ENCODE peak calls at places on chromosomes 2 and 18, in seven cellular contexts. M is A549, F is heart left ventricle, Y is Panc1, R is sigmoid colon, G is cardiac muscle cell, E is right lobe of liver. W is an unnamed sample. For H3K9me3, the result is how much of the 10 kb centered on the place peaks cover.

GRCh38 chr2:15107137-15107536 is 454.0 kb downstream of the NBAS start:
- DNase-seq in R (no peak), M (no peak), F (no peak), Y (no peak), G (no peak), E (no peak), W (no peak)

GRCh38 chr2:73267008-73267407 is 17.3 kb downstream of the FBXO41 start:
- DNase-seq in M (no peak), F (no peak), Y (no peak), R (no peak), G (no peak), E (no peak), W (no peak)

GRCh38 chr2:55871637-55872036 is 51.9 kb downstream of the EFEMP1 start:
- DNase-seq in E (no peak), R (no peak), F (no peak), M (no peak), Y (no peak), G (no peak), W (no peak)

GRCh38 chr2:138536740-138537139 is 35.2 kb downstream of the SPOPL start:
- DNase-seq in M (no peak), R (no peak), E (no peak), G (no peak), Y (no peak), F (no peak), W (no peak)

GRCh38 chr2:86622878-86623548 is 652 bp downstream of the RNF103 start:
- DNase-seq in Y (no peak), G (peak), R (peak), F (peak), E (peak), M (peak), W (peak)

GRCh38 chr2:65281626-65282351 is 54.2 kb downstream of the ACTR2 start:
- DNase-seq in G (peak), F (no peak), E (no peak), Y (no peak), R (peak), M (no peak), W (no peak)

GRCh38 chr2:44939074-44940052 is 2.1 kb upstream of the SIX3 start:
- DNase-seq in Y (no peak), F (no peak), R (no peak), G (no peak), M (no peak), E (no peak), W (no peak)

GRCh38 chr2:4635289-4635688 is 931.9 kb downstream of the DCDC2C start:
- DNase-seq in R (no peak), G (no peak), E (no peak), F (no peak), Y (no peak), M (no peak), W (no peak)

GRCh38 chr18:11976882-11977281 is 4.4 kb upstream of the IMPA2 start:
- DNase-seq in E (no peak), F (no peak), Y (no peak), G (peak), M (peak), R (no peak), W (no peak)

GRCh38 chr2:115999039-115999438 is 1556.6 kb downstream of the DPP10 start:
- DNase-seq in R (no peak), F (no peak), Y (no peak), M (no peak), G (no peak), E (no peak), W (no peak)

GRCh38 chr2:233029321-233029720 is 3.2 kb upstream of the NEU2 start:
- DNase-seq in Y (peak), M (no peak), R (no peak), F (no peak), G (no peak), E (no peak), W (no peak)

GRCh38 chr2:173997269-173997668 is 32.1 kb upstream of the SP3 start:
- DNase-seq in E (peak), R (peak), Y (no peak), M (no peak), G (peak), F (peak), W (peak)

GRCh38 chr18:621181-621580 is 24.4 kb downstream of the CLUL1 start:
- DNase-seq in Y (no peak), G (peak), F (no peak), R (no peak), M (no peak), E (no peak), W (no peak)

GRCh38 chr2:158131919-158132566 is 30.4 kb downstream of the UPP2 start:
- DNase-seq in Y (no peak), R (no peak), E (peak), M (peak), F (no peak), G (no peak), W (no peak)

GRCh38 chr2:156356006-156356764 is 23.7 kb upstream of the NR4A2 start:
- DNase-seq in G (no peak), Y (no peak), E (no peak), M (no peak), R (no peak), F (no peak), W (no peak)

GRCh38 chr2:582792-583528 is 94.2 kb downstream of the TMEM18 start:
- DNase-seq in G (no peak), E (no peak), R (no peak), M (no peak), F (no peak), Y (no peak), W (no peak)
- H3K9me3 ChIP-seq in G (under half), E (under half), R (under half), M (under half), F (under half), Y (under half), W (under half)

GRCh38 chr2:128159437-128159836 is 68.4 kb downstream of the UGGT1 start:
- DNase-seq in G (no peak), E (no peak), Y (no peak), M (no peak), F (no peak), R (no peak), W (peak)

GRCh38 chr2:128156812-128157211 is 65.8 kb downstream of the UGGT1 start:
- DNase-seq in R (no peak), G (no peak), E (no peak), M (no peak), F (no peak), Y (no peak), W (no peak)

GRCh38 chr2:128155970-128156369 is 65.0 kb downstream of the UGGT1 start:
- DNase-seq in G (no peak), M (no peak), R (no peak), E (no peak), Y (no peak), F (no peak), W (peak)

GRCh38 chr2:128158171-128158570 is 67.2 kb downstream of the UGGT1 start:
- DNase-seq in E (no peak), R (no peak), F (no peak), G (no peak), M (no peak), Y (no peak), W (no peak)

GRCh38 chr2:128157644-128158043 is 66.6 kb downstream of the UGGT1 start:
- DNase-seq in R (no peak), G (no peak), Y (no peak), E (no peak), M (no peak), F (no peak), W (no peak)
- TF ChIP-seq CTCF in R (no peak), G (no peak), Y (no peak), E (no peak), M (no peak), F (no peak), W (no peak)

GRCh38 chr18:79483971-79484491 is 88.3 kb downstream of the NFATC1 start:
- DNase-seq in Y (no peak), F (no peak), G (no peak), E (peak), R (peak), M (no peak), W (no peak)
- H3K9me3 ChIP-seq in Y (under half), F (under half), G (under half), E (under half), R (under half), M (under half), W (under half)

GRCh38 chr2:125745514-125745913 is 910.4 kb upstream of the GYPC start:
- DNase-seq in Y (peak), G (peak), F (no peak), E (no peak), R (no peak), M (peak), W (no peak)
- TF ChIP-seq CTCF in Y (peak), G (peak), F (no peak), E (peak), R (no peak), M (no peak), W (peak)

GRCh38 chr18:72128649-72129048 is 415.5 kb downstream of the CBLN2 start:
- DNase-seq in F (no peak), R (no peak), Y (no peak), G (no peak), M (peak), E (no peak), W (no peak)
- H3K9me3 ChIP-seq in F (under half), R (under half), Y (under half), G (under half), M (under half), E (under half), W (under half)

DNA sequence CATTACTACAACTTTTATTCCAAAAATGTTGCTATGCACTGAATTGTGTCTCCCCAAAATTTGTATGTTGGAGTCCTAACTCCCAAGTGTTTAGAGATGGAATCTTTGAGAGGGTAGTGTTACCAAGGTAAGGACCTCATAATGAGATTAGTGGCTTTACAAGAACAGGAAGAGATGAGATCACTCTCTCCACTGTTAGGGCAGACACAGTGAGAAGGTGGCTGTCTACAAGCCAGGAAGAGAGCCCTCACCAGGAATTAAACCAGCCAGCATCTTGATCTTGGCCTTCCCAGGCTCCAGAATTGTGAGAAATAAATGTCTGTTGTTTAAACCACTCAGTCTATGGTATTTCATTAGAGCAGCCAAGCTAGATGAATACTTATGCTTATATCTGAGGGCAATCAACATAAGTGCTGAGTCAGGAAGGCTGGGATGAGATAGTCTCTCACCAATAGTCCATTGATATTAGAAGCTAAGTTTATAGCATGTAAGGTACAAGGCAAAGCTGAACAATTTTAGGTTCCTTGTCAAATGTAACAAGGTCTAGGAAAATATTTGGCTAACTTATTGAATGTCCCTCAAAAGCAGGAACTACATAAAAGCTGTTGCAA is 317.6 kb upstream of the REG3G start:
- DNase-seq in R (no peak), G (no peak), Y (no peak), M (no peak), E (no peak), F (no peak), W (no peak)
- TF ChIP-seq CTCF in R (no peak), G (no peak), Y (no peak), M (no peak), E (no peak), F (no peak), W (no peak)

DNA sequence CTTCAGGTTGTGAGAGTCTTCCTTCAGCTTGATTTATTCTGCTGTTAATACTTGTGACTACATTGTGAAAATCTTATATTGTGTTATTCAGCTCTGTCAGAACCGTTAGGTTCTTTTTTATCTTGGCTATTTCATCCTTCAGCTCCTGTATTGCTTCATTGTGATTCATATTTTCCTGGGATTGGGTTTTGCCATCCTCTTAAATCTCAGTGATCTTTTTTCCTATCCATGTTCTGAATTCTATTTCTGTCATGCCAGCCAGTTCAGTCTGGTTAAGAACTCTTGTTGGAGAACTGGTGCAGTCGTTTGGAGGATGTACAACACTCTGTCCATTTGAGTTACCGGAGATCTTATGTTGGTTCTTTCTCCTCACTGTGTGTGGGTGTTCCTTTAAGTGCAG is 19.1 kb downstream of the MSTN start:
- DNase-seq in M (no peak), F (no peak), R (no peak), G (peak), Y (no peak), E (no peak), W (no peak)
- H3K9me3 ChIP-seq in M (under half), F (under half), R (under half), G (under half), Y (under half), E (under half), W (under half)

GRCh38 chr2:161004379-161004778 is 155.8 kb upstream of the TANK start:
- DNase-seq in F (no peak), E (no peak), Y (no peak), G (peak), M (peak), R (no peak), W (no peak)
- TF ChIP-seq CTCF in F (peak), E (no peak), Y (peak), G (peak), M (peak), R (no peak), W (no peak)